ENCODE peak calls at places on chromosomes 13 and 19, in ten cellular contexts. One of them, this sample, is unnamed.

GRCh38 chr13:72255908-72256307 is 388.9 kb upstream of the DACH1 start:
- DNase-seq in CD8-positive, alpha-beta memory T cell: no peak
- DNase-seq in T-cell: no peak
- DNase-seq in amygdala: peak
- DNase-seq in retina: peak
- DNase-seq in mucosa of gallbladder: peak
- DNase-seq in colonic mucosa: peak
- DNase-seq in PC-9: peak
- DNase-seq in kidney epithelial cell: no peak
- DNase-seq in T-helper 2 cell: no peak
- DNase-seq in this sample: peak

GRCh38 chr13:111228262-111229144 is 91.9 kb upstream of the TEX29 start:
- DNase-seq in CD8-positive, alpha-beta memory T cell: no peak
- DNase-seq in T-cell: no peak
- DNase-seq in amygdala: no peak
- DNase-seq in retina: peak
- DNase-seq in mucosa of gallbladder: no peak
- DNase-seq in colonic mucosa: no peak
- DNase-seq in PC-9: no peak
- DNase-seq in kidney epithelial cell: peak
- DNase-seq in T-helper 2 cell: no peak
- DNase-seq in this sample: peak

GRCh38 chr13:100493418-100493817 is 95.2 kb downstream of the GGACT start:
- DNase-seq in CD8-positive, alpha-beta memory T cell: no peak
- DNase-seq in T-cell: no peak
- DNase-seq in amygdala: no peak
- DNase-seq in retina: no peak
- DNase-seq in mucosa of gallbladder: no peak
- DNase-seq in colonic mucosa: no peak
- DNase-seq in PC-9: no peak
- DNase-seq in kidney epithelial cell: no peak
- DNase-seq in T-helper 2 cell: no peak
- DNase-seq in this sample: no peak

GRCh38 chr13:44686478-44687071 is 110.4 kb upstream of the TSC22D1 start:
- DNase-seq in CD8-positive, alpha-beta memory T cell: no peak
- DNase-seq in T-cell: no peak
- DNase-seq in amygdala: no peak
- DNase-seq in retina: no peak
- DNase-seq in mucosa of gallbladder: no peak
- DNase-seq in colonic mucosa: no peak
- DNase-seq in PC-9: no peak
- DNase-seq in kidney epithelial cell: no peak
- DNase-seq in T-helper 2 cell: no peak
- DNase-seq in this sample: no peak

GRCh38 chr19:58399903-58400637 is 4.6 kb downstream of the RNF225 start:
- DNase-seq in CD8-positive, alpha-beta memory T cell: no peak
- DNase-seq in T-cell: no peak
- DNase-seq in amygdala: peak
- DNase-seq in retina: no peak
- DNase-seq in mucosa of gallbladder: no peak
- DNase-seq in colonic mucosa: no peak
- DNase-seq in PC-9: no peak
- DNase-seq in kidney epithelial cell: no peak
- DNase-seq in T-helper 2 cell: no peak
- DNase-seq in this sample: no peak

GRCh38 chr19:49595819-49596404 is 4.9 kb downstream of the PRR12 start:
- DNase-seq in CD8-positive, alpha-beta memory T cell: no peak
- DNase-seq in T-cell: no peak
- DNase-seq in amygdala: no peak
- DNase-seq in retina: no peak
- DNase-seq in mucosa of gallbladder: no peak
- DNase-seq in colonic mucosa: no peak
- DNase-seq in PC-9: no peak
- DNase-seq in kidney epithelial cell: no peak
- DNase-seq in T-helper 2 cell: no peak
- DNase-seq in this sample: no peak

GRCh38 chr19:6204212-6204611 is 68.7 kb downstream of the ACSBG2 start:
- DNase-seq in CD8-positive, alpha-beta memory T cell: no peak
- DNase-seq in T-cell: no peak
- DNase-seq in amygdala: no peak
- DNase-seq in retina: no peak
- DNase-seq in mucosa of gallbladder: no peak
- DNase-seq in colonic mucosa: no peak
- DNase-seq in PC-9: no peak
- DNase-seq in kidney epithelial cell: no peak
- DNase-seq in T-helper 2 cell: no peak
- DNase-seq in this sample: peak

GRCh38 chr13:48251616-48252081 is 18.6 kb downstream of the ITM2B start:
- DNase-seq in CD8-positive, alpha-beta memory T cell: no peak
- DNase-seq in T-cell: no peak
- DNase-seq in amygdala: peak
- DNase-seq in retina: no peak
- DNase-seq in mucosa of gallbladder: no peak
- DNase-seq in colonic mucosa: no peak
- DNase-seq in PC-9: no peak
- DNase-seq in kidney epithelial cell: no peak
- DNase-seq in T-helper 2 cell: no peak
- DNase-seq in this sample: no peak

GRCh38 chr13:40562975-40563349 is 103.5 kb downstream of the FOXO1 start:
- DNase-seq in CD8-positive, alpha-beta memory T cell: no peak
- DNase-seq in T-cell: no peak
- DNase-seq in amygdala: no peak
- DNase-seq in retina: no peak
- DNase-seq in mucosa of gallbladder: no peak
- DNase-seq in colonic mucosa: no peak
- DNase-seq in PC-9: no peak
- DNase-seq in kidney epithelial cell: no peak
- DNase-seq in T-helper 2 cell: no peak
- DNase-seq in this sample: no peak

GRCh38 chr13:113552786-113553540 is 31.6 kb upstream of the TFDP1 start:
- DNase-seq in CD8-positive, alpha-beta memory T cell: no peak
- DNase-seq in T-cell: no peak
- DNase-seq in amygdala: no peak
- DNase-seq in retina: no peak
- DNase-seq in mucosa of gallbladder: peak
- DNase-seq in colonic mucosa: peak
- DNase-seq in PC-9: no peak
- DNase-seq in kidney epithelial cell: no peak
- DNase-seq in T-helper 2 cell: no peak
- DNase-seq in this sample: no peak

GRCh38 chr19:4373601-4374441 is 26.5 kb downstream of the SH3GL1 start:
- DNase-seq in CD8-positive, alpha-beta memory T cell: no peak
- DNase-seq in T-cell: no peak
- DNase-seq in amygdala: peak
- DNase-seq in retina: peak
- DNase-seq in mucosa of gallbladder: no peak
- DNase-seq in colonic mucosa: no peak
- DNase-seq in PC-9: no peak
- DNase-seq in kidney epithelial cell: no peak
- DNase-seq in T-helper 2 cell: no peak
- DNase-seq in this sample: no peak